ENCODE peak calls at places on chromosomes 2 and 18, in five cellular contexts. One of them, this sample, is unnamed.

GRCh38 chr2:181779288-181779871 is 99.1 kb upstream of the NEUROD1 start:
- DNase-seq in astrocyte: peak; percentile 83
- DNase-seq in fibroblast of mammary gland: no peak
- DNase-seq in progenitor cell of endocrine pancreas: no peak
- DNase-seq in ovary: no peak
- DNase-seq in this sample: no peak

GRCh38 chr2:220422676-220423075 is 795.2 kb downstream of the SLC4A3 start:
- DNase-seq in astrocyte: no peak
- DNase-seq in fibroblast of mammary gland: no peak
- DNase-seq in progenitor cell of endocrine pancreas: no peak
- DNase-seq in ovary: no peak
- DNase-seq in this sample: no peak

GRCh38 chr18:43789234-43790000 is 512.1 kb upstream of the SYT4 start:
- DNase-seq in astrocyte: peak; percentile 7
- DNase-seq in fibroblast of mammary gland: peak; percentile 60
- DNase-seq in progenitor cell of endocrine pancreas: no peak
- DNase-seq in ovary: no peak
- DNase-seq in this sample: no peak

GRCh38 chr2:47907097-47907781 is 941 bp upstream of the FBXO11 start:
- DNase-seq in astrocyte: no peak
- DNase-seq in fibroblast of mammary gland: no peak
- DNase-seq in progenitor cell of endocrine pancreas: no peak
- DNase-seq in ovary: peak; percentile 35
- DNase-seq in this sample: peak; percentile 38

GRCh38 chr2:235769046-235769445 is 275.2 kb downstream of the AGAP1 start:
- DNase-seq in astrocyte: no peak
- DNase-seq in fibroblast of mammary gland: no peak
- DNase-seq in progenitor cell of endocrine pancreas: no peak
- DNase-seq in ovary: no peak
- DNase-seq in this sample: no peak

GRCh38 chr2:31832363-31832762 is 178.4 kb downstream of the MEMO1 start:
- DNase-seq in astrocyte: no peak
- DNase-seq in fibroblast of mammary gland: no peak
- DNase-seq in progenitor cell of endocrine pancreas: no peak
- DNase-seq in ovary: no peak
- DNase-seq in this sample: no peak

GRCh38 chr18:3546106-3546505 is 96.1 kb downstream of the TGIF1 start:
- DNase-seq in astrocyte: no peak
- DNase-seq in fibroblast of mammary gland: no peak
- DNase-seq in progenitor cell of endocrine pancreas: no peak
- DNase-seq in ovary: no peak
- DNase-seq in this sample: no peak

GRCh38 chr18:62788891-62789290 is 73.5 kb downstream of the PHLPP1 start:
- DNase-seq in astrocyte: peak; percentile 50
- DNase-seq in fibroblast of mammary gland: no peak
- DNase-seq in progenitor cell of endocrine pancreas: no peak
- DNase-seq in ovary: no peak
- DNase-seq in this sample: no peak

GRCh38 chr2:128318776-128319456 is at the start of gene HS6ST1:
- DNase-seq in astrocyte: peak; percentile 59
- DNase-seq in fibroblast of mammary gland: peak; percentile 67
- DNase-seq in progenitor cell of endocrine pancreas: peak; percentile 84
- DNase-seq in ovary: peak; percentile 87
- DNase-seq in this sample: peak; percentile 88

GRCh38 chr2:15547100-15547499 is 14.0 kb downstream of the NBAS start:
- DNase-seq in astrocyte: no peak
- DNase-seq in fibroblast of mammary gland: peak; percentile 40
- DNase-seq in progenitor cell of endocrine pancreas: no peak
- DNase-seq in ovary: no peak
- DNase-seq in this sample: no peak

GRCh38 chr18:5132987-5133386 is 64.1 kb downstream of the AKAIN1 start:
- DNase-seq in astrocyte: no peak
- DNase-seq in fibroblast of mammary gland: no peak
- DNase-seq in progenitor cell of endocrine pancreas: no peak
- DNase-seq in ovary: no peak
- DNase-seq in this sample: no peak

GRCh38 chr2:48747319-48747718 is 8.2 kb downstream of the LHCGR start:
- DNase-seq in astrocyte: no peak
- DNase-seq in fibroblast of mammary gland: no peak
- DNase-seq in progenitor cell of endocrine pancreas: no peak
- DNase-seq in ovary: no peak
- DNase-seq in this sample: no peak

GRCh38 chr2:234348081-234348480 is 148.8 kb downstream of the ARL4C start:
- DNase-seq in astrocyte: peak; percentile 26
- DNase-seq in fibroblast of mammary gland: no peak
- DNase-seq in progenitor cell of endocrine pancreas: no peak
- DNase-seq in ovary: no peak
- DNase-seq in this sample: no peak

GRCh38 chr2:213764849-213765248 is 480.6 kb downstream of the SPAG16 start:
- DNase-seq in astrocyte: no peak
- DNase-seq in fibroblast of mammary gland: no peak
- DNase-seq in progenitor cell of endocrine pancreas: no peak
- DNase-seq in ovary: no peak
- DNase-seq in this sample: no peak

GRCh38 chr18:31661965-31662364 is 22.4 kb downstream of the B4GALT6 start:
- DNase-seq in astrocyte: peak; percentile 91
- DNase-seq in fibroblast of mammary gland: peak; percentile 69
- DNase-seq in progenitor cell of endocrine pancreas: no peak
- DNase-seq in ovary: no peak
- DNase-seq in this sample: no peak

GRCh38 chr18:29874519-29875098 is 1167.9 kb downstream of the DSC3 start:
- DNase-seq in astrocyte: peak; percentile 16
- DNase-seq in fibroblast of mammary gland: peak; percentile 43
- DNase-seq in progenitor cell of endocrine pancreas: peak; percentile 29
- DNase-seq in ovary: no peak
- DNase-seq in this sample: no peak

GRCh38 chr2:14827226-14828023 is 194.9 kb downstream of the LRATD1 start:
- DNase-seq in astrocyte: peak; percentile 12
- DNase-seq in fibroblast of mammary gland: peak; percentile 32
- DNase-seq in progenitor cell of endocrine pancreas: no peak
- DNase-seq in ovary: no peak
- DNase-seq in this sample: no peak

GRCh38 chr2:187527262-187527661 is 27.0 kb downstream of the TFPI start:
- DNase-seq in astrocyte: peak; percentile 77
- DNase-seq in fibroblast of mammary gland: peak; percentile 88
- DNase-seq in progenitor cell of endocrine pancreas: no peak
- DNase-seq in ovary: no peak
- DNase-seq in this sample: no peak

GRCh38 chr2:74891136-74891764 is 57.3 kb downstream of the HK2 start:
- DNase-seq in astrocyte: no peak
- DNase-seq in fibroblast of mammary gland: no peak
- DNase-seq in progenitor cell of endocrine pancreas: no peak
- DNase-seq in ovary: no peak
- DNase-seq in this sample: no peak

GRCh38 chr2:120381661-120382060 is 35.7 kb downstream of the INHBB start:
- DNase-seq in astrocyte: no peak
- DNase-seq in fibroblast of mammary gland: no peak
- DNase-seq in progenitor cell of endocrine pancreas: no peak
- DNase-seq in ovary: no peak
- DNase-seq in this sample: no peak

GRCh38 chr2:88874063-88874657 is 182.7 kb downstream of the RPIA start:
- DNase-seq in astrocyte: peak; percentile 22
- DNase-seq in fibroblast of mammary gland: peak; percentile 68
- DNase-seq in progenitor cell of endocrine pancreas: no peak
- DNase-seq in ovary: no peak
- DNase-seq in this sample: peak; percentile 13

GRCh38 chr2:196131949-196132925 is 39.1 kb downstream of the STK17B start:
- DNase-seq in astrocyte: peak; percentile 23
- DNase-seq in fibroblast of mammary gland: peak; percentile 45
- DNase-seq in progenitor cell of endocrine pancreas: no peak
- DNase-seq in ovary: no peak
- DNase-seq in this sample: peak; percentile 52

DNA sequence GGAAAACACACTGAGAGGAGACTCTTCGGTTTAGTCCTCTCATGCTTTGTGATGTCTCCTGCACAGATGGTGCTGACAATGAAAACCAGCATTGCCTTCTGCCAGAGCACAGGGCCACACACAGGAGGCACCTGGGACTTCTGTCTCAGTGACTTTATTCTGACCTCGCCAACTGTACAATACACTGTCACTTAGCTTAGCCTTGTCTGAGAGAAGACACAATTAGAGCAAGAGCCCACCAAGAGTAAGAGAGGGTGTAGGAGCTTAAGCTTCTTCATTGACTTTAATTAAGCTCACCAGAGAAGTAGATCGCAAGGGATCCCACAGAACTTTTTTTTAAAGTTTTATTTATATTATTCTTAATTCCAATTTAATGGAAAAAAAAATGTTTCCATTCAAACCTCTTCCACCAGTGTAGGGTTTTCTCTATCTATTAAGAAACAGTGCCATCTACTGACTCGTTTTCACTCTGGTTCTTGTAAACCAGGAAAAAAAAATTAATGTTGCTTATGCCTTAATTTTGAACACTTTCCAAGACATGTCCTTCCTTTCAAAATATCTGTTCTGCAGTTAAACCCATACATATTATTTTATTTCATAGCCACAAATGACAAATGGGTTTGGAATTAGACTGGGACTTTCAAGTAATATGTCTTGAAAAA is 42.4 kb upstream of the DDX18 start:
- DNase-seq in astrocyte: peak; percentile 4
- DNase-seq in fibroblast of mammary gland: peak; percentile 44
- DNase-seq in progenitor cell of endocrine pancreas: no peak
- DNase-seq in ovary: no peak
- DNase-seq in this sample: no peak
- TF ChIP-seq CTCF in astrocyte: peak; percentile 44
- TF ChIP-seq CTCF in fibroblast of mammary gland: peak; percentile 35
- TF ChIP-seq CTCF in progenitor cell of endocrine pancreas: peak; percentile 76
- TF ChIP-seq CTCF in ovary: no peak
- TF ChIP-seq CTCF in this sample: peak; percentile 24

DNA sequence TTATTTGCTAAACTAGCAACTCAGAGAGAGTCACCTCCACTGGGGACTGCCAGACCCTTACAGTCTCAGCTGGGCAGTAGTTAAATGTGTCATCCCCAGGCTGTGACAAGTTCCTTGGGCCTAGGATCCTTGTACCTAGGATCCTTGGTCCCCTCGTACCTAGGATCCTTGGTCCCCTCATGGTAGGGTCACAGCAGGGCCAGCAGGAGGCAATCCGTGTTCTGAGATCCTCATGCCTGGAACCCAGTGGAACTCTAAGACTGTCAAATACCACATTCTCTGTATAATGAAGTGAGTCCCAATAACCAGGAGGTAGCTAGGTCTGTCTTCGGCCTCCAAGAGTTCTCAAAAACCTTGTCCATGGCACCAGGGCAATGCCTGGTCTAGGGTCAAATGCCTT is 60.8 kb downstream of the LYPD6B start:
- DNase-seq in astrocyte: no peak
- DNase-seq in fibroblast of mammary gland: no peak
- DNase-seq in progenitor cell of endocrine pancreas: no peak
- DNase-seq in ovary: no peak
- DNase-seq in this sample: no peak
- TF ChIP-seq CTCF in astrocyte: no peak
- TF ChIP-seq CTCF in fibroblast of mammary gland: no peak
- TF ChIP-seq CTCF in progenitor cell of endocrine pancreas: peak; percentile 23
- TF ChIP-seq CTCF in ovary: no peak
- TF ChIP-seq CTCF in this sample: no peak

GRCh38 chr2:86286518-86286917 is 50.9 kb downstream of the REEP1 start:
- DNase-seq in astrocyte: no peak
- DNase-seq in fibroblast of mammary gland: no peak
- DNase-seq in progenitor cell of endocrine pancreas: no peak
- DNase-seq in ovary: no peak
- DNase-seq in this sample: no peak
- TF ChIP-seq CTCF in astrocyte: no peak
- TF ChIP-seq CTCF in fibroblast of mammary gland: no peak
- TF ChIP-seq CTCF in progenitor cell of endocrine pancreas: no peak
- TF ChIP-seq CTCF in ovary: no peak
- TF ChIP-seq CTCF in this sample: no peak

GRCh38 chr2:19861771-19862170 is 40.0 kb downstream of the TTC32 start:
- DNase-seq in astrocyte: peak; percentile 13
- DNase-seq in fibroblast of mammary gland: peak; percentile 62
- DNase-seq in progenitor cell of endocrine pancreas: no peak
- DNase-seq in ovary: no peak
- DNase-seq in this sample: no peak
- TF ChIP-seq CTCF in astrocyte: no peak
- TF ChIP-seq CTCF in fibroblast of mammary gland: no peak
- TF ChIP-seq CTCF in progenitor cell of endocrine pancreas: no peak
- TF ChIP-seq CTCF in ovary: no peak
- TF ChIP-seq CTCF in this sample: no peak

GRCh38 chr18:37935086-37935485 is 369.5 kb upstream of the CELF4 start:
- DNase-seq in astrocyte: no peak
- DNase-seq in fibroblast of mammary gland: no peak
- DNase-seq in progenitor cell of endocrine pancreas: no peak
- DNase-seq in ovary: no peak
- DNase-seq in this sample: no peak
- TF ChIP-seq CTCF in astrocyte: no peak
- TF ChIP-seq CTCF in fibroblast of mammary gland: no peak
- TF ChIP-seq CTCF in progenitor cell of endocrine pancreas: no peak
- TF ChIP-seq CTCF in ovary: no peak
- TF ChIP-seq CTCF in this sample: no peak